ENCODE peak calls at places on chromosomes 13 and 19, in ten cellular contexts. U, T, W, A, C, Y, O, V, F and M are unnamed samples.

GRCh38 chr13:109790071-109790470 is 3.7 kb upstream of the IRS2 start:
- DNase-seq in C (no peak), O (no peak), Y (no peak), A (no peak), V (no peak), F (no peak), U (no peak), W (no peak), T (no peak), M (peak; percentile 74)

GRCh38 chr13:109344552-109345157 is 441.7 kb downstream of the IRS2 start:
- DNase-seq in Y (no peak), V (no peak), T (no peak), F (peak; percentile 82), O (peak; percentile 55), U (no peak), A (no peak), W (no peak), C (no peak), M (no peak)

GRCh38 chr13:94233401-94233800 is 246.1 kb downstream of the DCT start:
- DNase-seq in U (no peak), W (no peak), T (peak; percentile 12), V (no peak), C (peak; percentile 60), O (peak; percentile 14), A (no peak), F (peak; percentile 96), Y (no peak), M (no peak)

GRCh38 chr13:36193151-36193855 is 21.1 kb downstream of the SOHLH2 start:
- DNase-seq in O (no peak), W (no peak), T (no peak), A (no peak), Y (no peak), U (no peak), V (no peak), F (no peak), C (no peak), M (no peak)

GRCh38 chr13:85379433-85379832 is 419.8 kb downstream of the SLITRK6 start:
- DNase-seq in W (no peak), T (no peak), U (no peak), A (no peak), V (no peak), C (no peak), Y (no peak), F (no peak), O (no peak), M (no peak)

GRCh38 chr19:53942001-53942786 is 20.5 kb upstream of the CACNG8 start:
- DNase-seq in V (no peak), A (no peak), O (no peak), W (no peak), F (no peak), Y (peak; percentile 50), T (no peak), U (no peak), C (no peak), M (no peak)

GRCh38 chr13:50379584-50379983 is 364.3 kb downstream of the KCNRG start:
- DNase-seq in W (no peak), Y (no peak), F (no peak), A (no peak), T (no peak), O (no peak), U (no peak), V (no peak), C (no peak), M (no peak)

GRCh38 chr19:35247526-35248309 is 1.1 kb upstream of the LSR start:
- DNase-seq in V (peak; percentile 94), W (no peak), A (peak; percentile 50), Y (no peak), U (peak; percentile 93), T (no peak), F (no peak), O (peak; percentile 78), C (peak; percentile 47), M (no peak)

GRCh38 chr13:38767506-38768265 is 80.8 kb downstream of the FREM2 start:
- DNase-seq in A (no peak), U (no peak), T (no peak), F (no peak), V (no peak), C (no peak), Y (no peak), O (no peak), W (no peak), M (no peak)

GRCh38 chr13:25738797-25739196 is 313.0 kb downstream of the SHISA2 start:
- DNase-seq in W (no peak), V (no peak), T (no peak), A (no peak), O (no peak), C (no peak), U (no peak), F (no peak), Y (peak; percentile 36), M (no peak)

GRCh38 chr13:32036131-32036695 is 4.6 kb downstream of the FRY start:
- DNase-seq in W (peak; percentile 4), T (peak; percentile 23), C (no peak), V (peak; percentile 27), Y (no peak), A (no peak), O (no peak), U (no peak), F (no peak), M (peak; percentile 80)

GRCh38 chr13:74134777-74135305 is 637 bp upstream of the KLF12 start:
- DNase-seq in W (no peak), Y (no peak), F (no peak), V (peak; percentile 75), O (peak; percentile 31), C (peak; percentile 66), T (no peak), A (peak; percentile 75), U (peak; percentile 67), M (no peak)

GRCh38 chr19:18899624-18900560 is 3.9 kb upstream of the CERS1 start:
- DNase-seq in T (no peak), A (no peak), Y (no peak), V (no peak), U (no peak), O (no peak), F (no peak), C (no peak), W (no peak), M (no peak)

GRCh38 chr19:45768644-45769053 is 403 bp downstream of the SIX5 start:
- DNase-seq in W (no peak), C (peak; percentile 57), O (peak; percentile 65), U (peak; percentile 54), T (no peak), F (peak; percentile 41), Y (peak; percentile 72), V (peak; percentile 50), A (peak; percentile 78), M (peak; percentile 66)

GRCh38 chr19:10189631-10190425 is 4.9 kb downstream of the DNMT1 start:
- DNase-seq in Y (no peak), V (no peak), C (no peak), T (no peak), U (no peak), F (peak; percentile 38), O (no peak), A (no peak), W (no peak), M (peak; percentile 68)

GRCh38 chr19:11551603-11552235 is 7.3 kb downstream of the ELOF1 start:
- DNase-seq in A (peak; percentile 83), F (no peak), T (no peak), U (no peak), O (no peak), C (no peak), W (no peak), V (peak; percentile 26), Y (no peak), M (peak; percentile 38)

GRCh38 chr13:37534181-37534580 is 64.4 kb downstream of the POSTN start:
- DNase-seq in U (no peak), F (peak; percentile 95), A (no peak), O (no peak), W (no peak), C (no peak), V (no peak), T (no peak), Y (no peak), M (no peak)

GRCh38 chr19:52336976-52337375 is 933 bp downstream of the ZNF610 start:
- DNase-seq in W (no peak), V (no peak), Y (no peak), O (no peak), U (no peak), C (no peak), F (peak; percentile 27), T (no peak), A (no peak), M (peak; percentile 60)

GRCh38 chr19:1905071-1905862 is at the start of the genes ADAT3 and SCAMP4:
- DNase-seq in O (peak; percentile 84), T (peak; percentile 96), U (peak; percentile 99), W (peak; percentile 92), Y (peak; percentile 99), A (peak; percentile 100), V (peak; percentile 99), F (peak; percentile 99), C (peak; percentile 100), M (peak; percentile 97)
- TF ChIP-seq POLR2A in O (no peak), T (peak; percentile 82), U (no peak), W (no peak), Y (peak; percentile 71), A (peak; percentile 82), V (peak; percentile 91), F (peak; percentile 79), C (no peak), M (peak; percentile 41)

GRCh38 chr13:46551410-46552301 is 1.3 kb upstream of the LRCH1 start:
- DNase-seq in W (no peak), T (peak; percentile 86), F (peak; percentile 75), Y (peak; percentile 81), V (peak; percentile 88), U (peak; percentile 87), O (peak; percentile 51), C (peak; percentile 82), A (peak; percentile 84), M (peak; percentile 85)
- TF ChIP-seq POLR2A in W (no peak), T (no peak), F (no peak), Y (no peak), V (no peak), U (no peak), O (no peak), C (no peak), A (no peak), M (no peak)

GRCh38 chr19:50500060-50500752 is 10.8 kb downstream of the JOSD2 start:
- DNase-seq in U (no peak), C (peak; percentile 92), V (no peak), Y (peak; percentile 38), O (no peak), F (no peak), T (no peak), A (no peak), W (no peak), M (peak; percentile 40)
- TF ChIP-seq POLR2A in U (no peak), C (no peak), V (no peak), Y (no peak), O (no peak), F (no peak), T (no peak), A (no peak), W (no peak), M (no peak)

DNA sequence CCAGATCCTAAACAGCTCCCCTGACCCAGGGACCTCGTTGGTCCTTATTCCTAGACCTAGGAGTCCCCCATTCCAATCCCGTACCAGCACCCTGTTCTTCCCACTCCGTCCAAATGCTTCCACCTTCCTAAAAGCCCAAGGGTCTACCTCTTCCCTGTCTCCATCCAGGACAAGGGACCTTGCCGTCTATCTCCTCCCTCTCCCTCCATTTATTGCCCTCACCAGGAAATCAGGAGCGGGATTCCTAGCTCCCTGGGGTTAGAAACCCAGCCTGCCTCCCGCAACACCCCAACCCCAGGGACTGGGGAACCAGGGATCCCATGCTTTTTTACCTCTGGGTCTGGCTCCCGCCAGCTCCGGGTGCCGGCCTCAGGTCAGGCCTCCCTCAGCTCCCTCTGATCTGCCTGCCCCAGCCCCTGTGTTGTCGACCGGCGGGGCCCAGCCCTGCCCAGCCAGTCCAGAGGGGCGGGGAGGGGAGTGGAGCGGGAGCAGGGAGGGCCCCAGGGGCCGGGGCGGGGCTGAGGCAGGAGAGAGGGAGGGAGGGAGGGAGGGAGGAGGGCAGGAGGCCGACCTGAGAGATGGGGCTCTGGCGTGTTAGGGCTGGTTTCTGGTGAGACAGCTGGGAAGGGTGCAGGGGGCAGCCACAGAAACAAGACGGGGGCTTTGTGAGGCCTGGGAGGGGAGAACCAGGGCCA is at the start of gene B3GNT8:
- DNase-seq in O (no peak), W (peak; percentile 30), T (peak; percentile 71), C (peak; percentile 92), Y (peak; percentile 90), V (peak; percentile 94), A (peak; percentile 86), U (peak; percentile 86), F (peak; percentile 34), M (peak; percentile 87)
- TF ChIP-seq POLR2A in O (no peak), W (no peak), T (peak; percentile 22), C (peak; percentile 30), Y (no peak), V (peak; percentile 98), A (no peak), U (no peak), F (no peak), M (no peak)